ENCODE peak calls at places on chromosomes 2 and 18, in eight cellular contexts. F, T, K, R, U, Y, G and C are unnamed samples.

GRCh38 chr18:34121157-34121807 is 103.4 kb downstream of the NOL4 start:
- DNase-seq in F (no peak), T (no peak), K (no peak), R (no peak), U (no peak), Y (no peak), G (no peak), C (no peak)

GRCh38 chr2:160491922-160492371 is 1.7 kb downstream of the RBMS1 start:
- DNase-seq in F (no peak), T (peak), K (no peak), R (no peak), U (no peak), Y (no peak), G (no peak), C (no peak)

GRCh38 chr2:71722286-71722685 is 268.9 kb downstream of the DYSF start:
- DNase-seq in F (no peak), T (no peak), K (no peak), R (no peak), U (no peak), Y (no peak), G (no peak), C (no peak)

GRCh38 chr2:23645181-23645808 is 260.3 kb downstream of the KLHL29 start:
- DNase-seq in F (no peak), T (no peak), K (no peak), R (no peak), U (no peak), Y (peak), G (no peak), C (no peak)

GRCh38 chr2:240567872-240568677 is at the start of gene RNPEPL1:
- DNase-seq in F (peak), T (peak), K (peak), R (no peak), U (peak), Y (peak), G (peak), C (peak)

GRCh38 chr18:47756364-47757016 is 174.0 kb downstream of the SMAD2 start:
- DNase-seq in F (peak), T (peak), K (peak), R (no peak), U (peak), Y (peak), G (peak), C (no peak)

GRCh38 chr2:122663737-122664136 is 908.3 kb downstream of the TSN start:
- DNase-seq in F (no peak), T (no peak), K (no peak), R (no peak), U (no peak), Y (no peak), G (no peak), C (no peak)

GRCh38 chr2:84959494-84960156 is 11.3 kb upstream of the KCMF1 start:
- DNase-seq in F (no peak), T (no peak), K (no peak), R (no peak), U (no peak), Y (no peak), G (peak), C (no peak)

GRCh38 chr2:221334466-221334865 is 237.6 kb downstream of the EPHA4 start:
- DNase-seq in F (no peak), T (no peak), K (no peak), R (no peak), U (no peak), Y (no peak), G (no peak), C (no peak)

GRCh38 chr2:155975734-155976133 is 356.8 kb downstream of the NR4A2 start:
- DNase-seq in F (no peak), T (peak), K (no peak), R (no peak), U (no peak), Y (no peak), G (no peak), C (no peak)

GRCh38 chr18:40821596-40822243 is 1133.3 kb upstream of the PIK3C3 start:
- DNase-seq in F (no peak), T (no peak), K (no peak), R (no peak), U (no peak), Y (peak), G (no peak), C (no peak)

GRCh38 chr2:1741851-1742250 is 2.5 kb downstream of the PXDN start:
- DNase-seq in F (no peak), T (no peak), K (peak), R (no peak), U (no peak), Y (no peak), G (no peak), C (no peak)

GRCh38 chr2:70133521-70134348 is 46.5 kb downstream of the PCBP1 start:
- DNase-seq in F (no peak), T (no peak), K (no peak), R (no peak), U (no peak), Y (no peak), G (no peak), C (no peak)

GRCh38 chr2:81839780-81840179 is 1535.2 kb upstream of the LRRTM1 start:
- DNase-seq in F (no peak), T (no peak), K (no peak), R (no peak), U (no peak), Y (no peak), G (no peak), C (no peak)

GRCh38 chr2:63840081-63840784 is 1.5 kb upstream of the UGP2 start:
- DNase-seq in F (peak), T (peak), K (no peak), R (no peak), U (no peak), Y (no peak), G (no peak), C (no peak)
- TF ChIP-seq CTCF in F (no peak), T (peak), K (no peak), R (no peak), U (no peak), Y (no peak), G (peak), C (no peak)

DNA sequence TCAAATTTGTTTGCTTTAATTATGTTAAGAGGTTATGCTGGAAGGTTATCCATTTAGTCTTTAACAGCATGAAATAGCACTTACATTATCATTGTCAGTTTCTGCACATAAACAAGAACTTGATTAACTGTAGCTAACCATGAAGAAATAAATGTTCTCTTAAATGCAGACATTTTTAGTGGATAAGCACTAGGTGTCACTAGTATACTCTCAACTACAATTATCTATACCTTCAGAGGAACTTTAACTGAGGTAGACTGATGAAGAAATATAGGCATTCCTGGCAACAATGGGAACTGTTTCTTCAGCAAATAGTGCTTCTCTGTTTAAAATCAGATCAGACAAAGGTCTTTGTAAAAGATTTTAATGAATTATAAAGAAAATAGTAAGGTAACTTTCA is 178.8 kb upstream of the CHST9 start:
- DNase-seq in F (no peak), T (no peak), K (no peak), R (no peak), U (no peak), Y (no peak), G (no peak), C (no peak)
- TF ChIP-seq CTCF in F (no peak), T (peak), K (no peak), R (no peak), U (peak), Y (no peak), G (peak), C (peak)

GRCh38 chr18:24536834-24537233 is 76.4 kb downstream of the HRH4 start:
- DNase-seq in F (no peak), T (no peak), K (no peak), R (no peak), U (no peak), Y (no peak), G (no peak), C (no peak)
- TF ChIP-seq CTCF in F (no peak), T (no peak), K (no peak), R (no peak), U (no peak), Y (no peak), G (no peak), C (no peak)

DNA sequence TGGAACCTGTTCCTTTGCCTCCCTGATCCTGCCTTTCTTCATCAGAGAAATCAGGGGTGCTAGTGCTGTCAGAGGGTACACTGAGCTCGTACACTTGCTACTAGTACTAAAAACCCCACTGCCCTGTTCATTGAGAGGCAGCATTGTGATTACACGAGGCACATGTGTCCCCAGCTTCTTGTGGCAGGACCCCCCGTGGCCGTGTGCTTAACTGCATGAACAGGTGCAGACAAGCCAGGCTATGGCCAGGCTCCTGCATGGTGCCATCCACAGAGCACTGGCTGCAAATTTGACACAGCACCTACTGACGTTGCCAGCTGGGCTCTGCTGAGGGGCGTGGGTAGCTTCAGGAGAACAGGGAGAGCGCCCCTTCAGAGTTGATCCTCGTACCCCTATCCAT is 248.4 kb downstream of the GLI2 start:
- DNase-seq in F (no peak), T (no peak), K (no peak), R (no peak), U (no peak), Y (peak), G (no peak), C (no peak)
- TF ChIP-seq CTCF in F (no peak), T (no peak), K (no peak), R (no peak), U (no peak), Y (no peak), G (no peak), C (no peak)

GRCh38 chr2:166179201-166179600 is 51.4 kb upstream of the SCN1A start:
- DNase-seq in F (no peak), T (no peak), K (no peak), R (no peak), U (no peak), Y (no peak), G (no peak), C (no peak)
- TF ChIP-seq CTCF in F (no peak), T (no peak), K (no peak), R (no peak), U (no peak), Y (no peak), G (no peak), C (peak)

GRCh38 chr2:186456941-186457340 is 29.1 kb upstream of the ZC3H15 start:
- DNase-seq in F (no peak), T (no peak), K (no peak), R (no peak), U (no peak), Y (no peak), G (no peak), C (no peak)

GRCh38 chr2:186455613-186456012 is 30.4 kb upstream of the ZC3H15 start:
- DNase-seq in F (no peak), T (no peak), K (no peak), R (no peak), U (no peak), Y (no peak), G (peak), C (no peak)

GRCh38 chr2:186457908-186458307 is 28.2 kb upstream of the ZC3H15 start:
- DNase-seq in F (no peak), T (no peak), K (no peak), R (no peak), U (no peak), Y (no peak), G (no peak), C (no peak)

GRCh38 chr2:186459009-186459408 is 27.1 kb upstream of the ZC3H15 start:
- DNase-seq in F (no peak), T (peak), K (no peak), R (no peak), U (no peak), Y (no peak), G (no peak), C (no peak)

GRCh38 chr2:186460465-186460864 is 25.6 kb upstream of the ZC3H15 start:
- DNase-seq in F (no peak), T (peak), K (no peak), R (no peak), U (no peak), Y (no peak), G (no peak), C (no peak)
- TF ChIP-seq CTCF in F (peak), T (peak), K (no peak), R (no peak), U (peak), Y (peak), G (peak), C (peak)

DNA sequence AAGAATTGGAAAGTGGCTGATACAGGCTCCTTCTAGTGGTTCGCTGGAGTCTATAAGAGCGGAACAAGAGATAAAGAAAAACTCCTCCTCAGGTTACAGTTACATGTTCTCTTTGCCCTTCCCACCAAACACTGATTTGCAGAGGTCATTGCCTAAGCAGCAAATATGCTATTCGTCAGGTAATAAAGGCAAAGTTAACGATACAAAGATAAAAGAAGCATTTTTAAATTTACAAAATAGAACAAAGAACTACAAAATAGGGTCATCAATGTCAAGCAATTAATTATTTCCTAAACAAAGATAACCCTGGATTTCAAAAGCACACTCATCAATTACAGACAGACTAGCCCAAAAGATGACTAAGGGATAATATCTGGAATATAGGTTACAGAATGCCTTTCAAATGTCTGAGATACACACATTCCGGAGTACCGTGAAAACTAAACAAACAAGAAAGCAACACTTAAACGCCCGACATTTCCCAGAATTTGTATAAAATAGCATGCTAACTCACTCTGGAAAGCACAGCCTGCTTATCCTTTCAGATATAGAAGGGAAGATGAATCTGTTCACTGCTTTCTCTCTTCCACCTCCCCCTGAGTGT is 186.4 kb downstream of the MREG start:
- DNase-seq in F (no peak), T (no peak), K (no peak), R (no peak), U (no peak), Y (no peak), G (no peak), C (no peak)
- TF ChIP-seq CTCF in F (no peak), T (no peak), K (no peak), R (no peak), U (no peak), Y (no peak), G (no peak), C (peak)

DNA sequence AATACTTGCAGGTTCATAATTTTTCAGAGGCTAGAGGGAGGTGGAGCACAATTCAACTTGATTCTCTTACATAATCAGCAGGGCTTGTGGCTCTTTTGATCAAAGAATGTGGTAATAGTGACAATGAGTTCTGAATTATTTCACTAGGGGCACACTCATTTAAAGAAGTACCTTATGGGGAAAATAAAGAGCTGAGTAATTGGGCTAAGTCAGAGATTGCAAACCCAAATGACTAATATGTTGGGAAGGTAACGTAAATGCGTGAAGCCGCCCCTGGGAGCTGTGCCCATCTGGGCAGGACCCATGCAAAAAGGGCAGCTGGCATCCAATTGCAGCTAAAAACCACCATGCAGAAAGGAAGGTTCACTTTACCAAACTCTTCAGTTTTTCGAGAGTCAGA is 35.3 kb downstream of the NCKAP5 start:
- DNase-seq in F (no peak), T (no peak), K (no peak), R (no peak), U (no peak), Y (no peak), G (no peak), C (no peak)
- TF ChIP-seq CTCF in F (no peak), T (no peak), K (no peak), R (no peak), U (no peak), Y (no peak), G (no peak), C (no peak)

DNA sequence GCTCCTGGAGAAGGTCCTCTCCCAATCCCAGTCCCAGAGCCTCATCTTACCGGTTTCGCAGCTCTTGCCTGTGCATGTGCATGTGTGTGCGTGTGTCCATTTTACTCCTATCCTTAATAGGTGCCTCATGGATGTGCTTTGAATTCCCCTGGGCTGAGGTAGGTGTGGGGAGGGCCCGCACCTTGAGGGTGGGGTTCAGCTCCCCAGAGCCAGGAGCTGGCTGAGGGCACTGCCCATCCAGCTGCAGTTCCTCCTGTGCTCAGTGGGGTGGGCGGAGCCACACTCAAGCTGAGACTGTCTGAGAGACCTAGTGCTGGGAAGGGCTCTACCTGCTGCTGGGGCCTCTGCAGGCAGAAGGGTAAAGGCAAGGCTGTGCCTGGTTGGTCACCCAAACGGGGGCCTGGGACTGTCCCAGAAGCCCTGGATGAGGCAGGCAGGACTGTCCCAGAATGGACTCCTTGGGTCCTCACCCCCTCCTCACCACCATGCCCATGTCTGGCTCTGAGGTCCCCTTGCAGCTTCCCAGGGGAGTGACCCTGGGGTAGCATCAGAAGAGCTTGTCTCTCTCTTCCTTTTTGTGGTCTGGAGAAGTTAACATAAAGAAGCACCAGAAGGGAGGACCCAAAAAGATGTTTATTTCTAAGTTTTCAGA is 8.9 kb downstream of the GDF7 start:
- DNase-seq in F (peak), T (peak), K (no peak), R (no peak), U (no peak), Y (no peak), G (peak), C (no peak)
- TF ChIP-seq CTCF in F (no peak), T (peak), K (no peak), R (no peak), U (no peak), Y (no peak), G (no peak), C (no peak)

GRCh38 chr2:190859347-190860297 is 21.0 kb upstream of the GLS start:
- DNase-seq in F (no peak), T (no peak), K (no peak), R (no peak), U (no peak), Y (no peak), G (no peak), C (no peak)

GRCh38 chr2:190858817-190859216 is 21.8 kb upstream of the GLS start:
- DNase-seq in F (no peak), T (no peak), K (no peak), R (no peak), U (no peak), Y (no peak), G (no peak), C (no peak)

GRCh38 chr2:190855245-190855644 is 25.4 kb upstream of the GLS start:
- DNase-seq in F (no peak), T (no peak), K (no peak), R (no peak), U (no peak), Y (no peak), G (no peak), C (no peak)

GRCh38 chr2:190854726-190855125 is 25.9 kb upstream of the GLS start:
- DNase-seq in F (no peak), T (no peak), K (no peak), R (no peak), U (no peak), Y (no peak), G (no peak), C (no peak)

DNA sequence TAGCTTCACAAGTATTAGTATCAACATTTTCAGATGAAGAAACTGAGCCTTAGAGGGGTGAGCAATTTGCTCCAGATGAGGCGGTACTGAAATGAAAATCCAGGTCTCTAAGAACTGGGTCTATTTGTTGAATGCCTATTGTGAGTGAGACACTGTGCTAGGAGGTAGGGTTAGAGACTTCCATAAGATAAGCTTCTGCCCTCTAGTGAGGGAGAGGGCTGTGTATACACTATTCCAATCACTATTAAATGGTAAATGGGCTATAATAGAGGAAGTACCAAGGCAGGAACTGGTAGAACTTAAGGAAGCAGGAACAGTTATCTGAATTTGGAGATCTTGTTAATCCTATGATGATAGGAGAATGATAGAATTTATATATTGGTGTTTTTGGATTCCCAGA is 23.6 kb upstream of the GLS start:
- DNase-seq in F (no peak), T (no peak), K (no peak), R (no peak), U (no peak), Y (no peak), G (no peak), C (no peak)
- TF ChIP-seq CTCF in F (no peak), T (no peak), K (no peak), R (no peak), U (no peak), Y (no peak), G (no peak), C (no peak)